ENCODE peak calls at places on chromosomes 7 and 10, in four cellular contexts. One of them, this sample, is unnamed.

GRCh38 chr7:130920122-130920521 is 186.1 kb upstream of the KLF14 start:
- DNase-seq in PC-3: no peak
- DNase-seq in heart right ventricle: no peak
- DNase-seq in HL-60: no peak
- DNase-seq in this sample: no peak

GRCh38 chr7:78175330-78175729 is 376.8 kb downstream of the PHTF2 start:
- DNase-seq in PC-3: no peak
- DNase-seq in heart right ventricle: no peak
- DNase-seq in HL-60: no peak
- DNase-seq in this sample: no peak

GRCh38 chr10:58180633-58181032 is 87.1 kb downstream of the IPMK start:
- DNase-seq in PC-3: peak; percentile 28
- DNase-seq in heart right ventricle: no peak
- DNase-seq in HL-60: no peak
- DNase-seq in this sample: peak; percentile 69

GRCh38 chr7:138941545-138941944 is 39.6 kb downstream of the KIAA1549 start:
- DNase-seq in PC-3: no peak
- DNase-seq in heart right ventricle: no peak
- DNase-seq in HL-60: no peak
- DNase-seq in this sample: no peak

GRCh38 chr10:90887555-90887954 is 15.8 kb downstream of the RPP30 start:
- DNase-seq in PC-3: peak; percentile 78
- DNase-seq in heart right ventricle: no peak
- DNase-seq in HL-60: no peak
- DNase-seq in this sample: peak; percentile 2

GRCh38 chr10:72691470-72692056 is 380 bp upstream of the MCU start:
- DNase-seq in PC-3: no peak
- DNase-seq in heart right ventricle: no peak
- DNase-seq in HL-60: peak; percentile 98
- DNase-seq in this sample: peak; percentile 88

GRCh38 chr7:150941983-150942590 is 36.0 kb downstream of the KCNH2 start:
- DNase-seq in PC-3: peak; percentile 4
- DNase-seq in heart right ventricle: peak; percentile 66
- DNase-seq in HL-60: peak; percentile 71
- DNase-seq in this sample: peak; percentile 58

GRCh38 chr7:105617280-105618015 is 36.2 kb upstream of the EFCAB10 start:
- DNase-seq in PC-3: no peak
- DNase-seq in heart right ventricle: no peak
- DNase-seq in HL-60: no peak
- DNase-seq in this sample: no peak

GRCh38 chr10:48745662-48746245 is 61.1 kb downstream of the WDFY4 start:
- DNase-seq in PC-3: no peak
- DNase-seq in heart right ventricle: no peak
- DNase-seq in HL-60: no peak
- DNase-seq in this sample: no peak

GRCh38 chr7:133582766-133583523 is 330.1 kb downstream of the EXOC4 start:
- DNase-seq in PC-3: no peak
- DNase-seq in heart right ventricle: no peak
- DNase-seq in HL-60: no peak
- DNase-seq in this sample: no peak

GRCh38 chr10:84469470-84469869 is 141.1 kb downstream of the CCSER2 start:
- DNase-seq in PC-3: no peak
- DNase-seq in heart right ventricle: no peak
- DNase-seq in HL-60: no peak
- DNase-seq in this sample: peak; percentile 12

GRCh38 chr10:95242581-95243317 is 48.1 kb downstream of the PDLIM1 start:
- DNase-seq in PC-3: peak; percentile 73
- DNase-seq in heart right ventricle: no peak
- DNase-seq in HL-60: peak; percentile 13
- DNase-seq in this sample: peak; percentile 44

GRCh38 chr7:7208524-7208923 is 26.2 kb downstream of the C1GALT1 start:
- DNase-seq in PC-3: no peak
- DNase-seq in heart right ventricle: no peak
- DNase-seq in HL-60: no peak
- DNase-seq in this sample: no peak

GRCh38 chr7:152097330-152097729 is 71.9 kb downstream of the GALNT11 start:
- DNase-seq in PC-3: no peak
- DNase-seq in heart right ventricle: no peak
- DNase-seq in HL-60: no peak
- DNase-seq in this sample: no peak

GRCh38 chr7:51198654-51199053 is 118.0 kb downstream of the COBL start:
- DNase-seq in PC-3: no peak
- DNase-seq in heart right ventricle: no peak
- DNase-seq in HL-60: peak; percentile 6
- DNase-seq in this sample: no peak

GRCh38 chr7:50970092-50970491 is 187.4 kb upstream of the GRB10 start:
- DNase-seq in PC-3: no peak
- DNase-seq in heart right ventricle: no peak
- DNase-seq in HL-60: no peak
- DNase-seq in this sample: peak; percentile 10

GRCh38 chr7:151657173-151657572 is 137.5 kb upstream of the RHEB start:
- DNase-seq in PC-3: peak; percentile 43
- DNase-seq in heart right ventricle: peak; percentile 30
- DNase-seq in HL-60: no peak
- DNase-seq in this sample: no peak

GRCh38 chr10:21993360-21994001 is 10.0 kb downstream of the DNAJC1 start:
- DNase-seq in PC-3: peak; percentile 61
- DNase-seq in heart right ventricle: no peak
- DNase-seq in HL-60: no peak
- DNase-seq in this sample: no peak

GRCh38 chr7:152492952-152493351 is 57.1 kb upstream of the KMT2C start:
- DNase-seq in PC-3: no peak
- DNase-seq in heart right ventricle: no peak
- DNase-seq in HL-60: no peak
- DNase-seq in this sample: no peak

GRCh38 chr7:22108151-22108845 is 162.6 kb upstream of the CDCA7L start:
- DNase-seq in PC-3: no peak
- DNase-seq in heart right ventricle: no peak
- DNase-seq in HL-60: no peak
- DNase-seq in this sample: no peak

GRCh38 chr7:18004372-18004771 is 23.3 kb downstream of the PRPS1L1 start:
- DNase-seq in PC-3: no peak
- DNase-seq in heart right ventricle: no peak
- DNase-seq in HL-60: no peak
- DNase-seq in this sample: no peak

GRCh38 chr10:113029055-113029440 is 79.0 kb downstream of the TCF7L2 start:
- DNase-seq in PC-3: no peak
- DNase-seq in heart right ventricle: no peak
- DNase-seq in HL-60: no peak
- DNase-seq in this sample: no peak

GRCh38 chr7:101823596-101823995 is 6.2 kb downstream of the CUX1 start:
- DNase-seq in PC-3: no peak
- DNase-seq in heart right ventricle: no peak
- DNase-seq in HL-60: no peak
- DNase-seq in this sample: peak; percentile 65

GRCh38 chr7:65975814-65976445 is 6.1 kb downstream of the GUSB start:
- DNase-seq in PC-3: no peak
- DNase-seq in heart right ventricle: no peak
- DNase-seq in HL-60: no peak
- DNase-seq in this sample: no peak

GRCh38 chr10:90871279-90871760 is 454 bp upstream of the RPP30 start:
- DNase-seq in PC-3: no peak
- DNase-seq in heart right ventricle: peak; percentile 42
- DNase-seq in HL-60: peak; percentile 58
- DNase-seq in this sample: peak; percentile 73

GRCh38 chr10:35640474-35640873 is 1.6 kb downstream of the FZD8 start:
- DNase-seq in PC-3: peak; percentile 94
- DNase-seq in heart right ventricle: peak; percentile 50
- DNase-seq in HL-60: peak; percentile 31
- DNase-seq in this sample: peak; percentile 31

GRCh38 chr7:11427686-11428273 is 404.2 kb downstream of the THSD7A start:
- DNase-seq in PC-3: peak; percentile 74
- DNase-seq in heart right ventricle: peak; percentile 29
- DNase-seq in HL-60: peak; percentile 17
- DNase-seq in this sample: peak; percentile 69

GRCh38 chr10:42878134-42878820 is 95.7 kb downstream of the BMS1 start:
- DNase-seq in PC-3: no peak
- DNase-seq in heart right ventricle: no peak
- DNase-seq in HL-60: no peak
- DNase-seq in this sample: no peak

DNA sequence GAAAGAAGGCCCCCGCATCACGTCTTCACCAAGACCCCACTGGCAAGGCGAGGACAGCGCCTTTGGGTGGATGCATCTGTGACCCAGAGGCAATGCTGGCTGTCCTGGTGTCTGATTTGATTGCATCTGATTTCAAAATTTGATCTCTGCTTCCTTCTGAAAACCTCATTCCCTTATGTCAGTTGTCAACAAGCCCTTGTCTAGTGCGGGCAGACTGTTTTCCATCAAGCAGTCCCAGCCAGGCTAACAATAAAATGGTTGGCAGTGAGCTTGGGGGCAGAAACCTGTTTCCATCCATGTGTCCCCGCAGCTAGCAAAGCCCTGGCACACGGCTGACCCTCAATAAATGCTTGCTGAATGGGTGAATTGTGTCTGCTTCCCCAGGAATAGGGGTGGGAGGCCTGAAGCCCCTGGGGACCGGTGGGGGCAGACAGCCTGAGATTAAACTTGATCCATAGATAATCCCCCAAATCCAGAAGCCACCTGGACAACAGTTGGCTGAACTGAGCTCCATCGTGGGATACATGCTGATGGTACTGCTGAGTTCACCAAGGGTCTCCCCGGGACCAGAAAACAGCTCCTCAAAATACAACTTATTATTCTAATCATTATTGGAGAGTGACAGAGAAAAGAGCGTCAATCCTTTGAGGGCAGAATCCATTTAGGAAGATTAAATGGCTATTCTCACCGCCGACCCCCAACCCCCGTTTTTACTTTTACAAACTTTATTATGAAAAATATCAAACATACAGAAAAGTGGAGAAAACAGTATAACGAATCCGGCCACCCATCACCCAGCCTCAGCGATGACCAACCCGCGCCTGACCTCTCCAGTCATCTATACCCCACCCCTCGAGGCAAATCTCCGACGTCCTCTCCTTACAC is 912 bp upstream of the DUSP5 start:
- DNase-seq in PC-3: peak; percentile 47
- DNase-seq in heart right ventricle: no peak
- DNase-seq in HL-60: no peak
- DNase-seq in this sample: no peak
- H3K27me3 ChIP-seq in PC-3: no peaks in the 10 kb centered on the region
- H3K27me3 ChIP-seq in heart right ventricle: no peaks in the 10 kb centered on the region
- H3K27me3 ChIP-seq in HL-60: no peaks in the 10 kb centered on the region
- H3K27me3 ChIP-seq in this sample: no peaks in the 10 kb centered on the region

DNA sequence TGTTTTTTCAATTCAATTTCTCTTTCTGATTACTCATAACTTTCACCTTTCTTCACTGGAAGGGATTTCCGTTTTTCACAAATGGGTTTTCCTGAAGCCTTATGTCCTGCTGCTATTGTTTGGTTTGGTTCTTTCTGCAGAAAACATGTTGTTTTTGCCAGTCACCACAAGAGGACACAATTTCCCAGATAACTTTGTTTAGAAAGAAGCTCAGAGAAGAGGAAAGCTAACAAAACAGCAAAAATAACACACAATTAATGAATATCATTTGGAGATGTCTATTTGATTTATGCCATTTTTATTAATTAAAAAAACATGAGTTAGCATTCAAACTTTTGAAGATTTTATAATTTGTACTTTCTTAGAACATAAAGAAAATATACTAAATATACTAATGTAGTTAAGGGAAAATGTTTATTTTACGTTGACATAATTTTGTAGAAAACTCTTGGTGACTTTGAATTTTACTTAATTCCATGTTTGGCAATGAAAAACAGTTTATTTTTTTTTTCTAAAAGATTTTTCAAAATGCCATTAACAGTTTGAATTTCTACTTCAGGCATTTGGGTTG is 4.7 kb upstream of the TWIST1 start:
- DNase-seq in PC-3: peak; percentile 74
- DNase-seq in heart right ventricle: no peak
- DNase-seq in HL-60: no peak
- DNase-seq in this sample: peak; percentile 46
- TF ChIP-seq CTCF in PC-3: peak; percentile 86
- TF ChIP-seq CTCF in heart right ventricle: peak; percentile 49
- TF ChIP-seq CTCF in HL-60: peak; percentile 38
- TF ChIP-seq CTCF in this sample: peak; percentile 62

GRCh38 chr10:117134084-117135025 is 3.7 kb downstream of the VAX1 start:
- DNase-seq in PC-3: no peak
- DNase-seq in heart right ventricle: no peak
- DNase-seq in HL-60: no peak
- DNase-seq in this sample: peak; percentile 13
- H3K27me3 ChIP-seq in PC-3: peaks cover 15% of the 10 kb centered on the region
- H3K27me3 ChIP-seq in heart right ventricle: peaks cover 96% of the 10 kb centered on the region
- H3K27me3 ChIP-seq in HL-60: peaks cover 90% of the 10 kb centered on the region
- H3K27me3 ChIP-seq in this sample: peaks cover 55% of the 10 kb centered on the region

GRCh38 chr7:31371621-31372020 is 31.1 kb upstream of the NEUROD6 start:
- DNase-seq in PC-3: no peak
- DNase-seq in heart right ventricle: no peak
- DNase-seq in HL-60: no peak
- DNase-seq in this sample: no peak

GRCh38 chr7:31372538-31372937 is 32.0 kb upstream of the NEUROD6 start:
- DNase-seq in PC-3: no peak
- DNase-seq in heart right ventricle: no peak
- DNase-seq in HL-60: no peak
- DNase-seq in this sample: no peak

GRCh38 chr7:31368620-31369019 is 28.1 kb upstream of the NEUROD6 start:
- DNase-seq in PC-3: no peak
- DNase-seq in heart right ventricle: no peak
- DNase-seq in HL-60: no peak
- DNase-seq in this sample: no peak

GRCh38 chr7:31370610-31371009 is 30.1 kb upstream of the NEUROD6 start:
- DNase-seq in PC-3: no peak
- DNase-seq in heart right ventricle: no peak
- DNase-seq in HL-60: no peak
- DNase-seq in this sample: no peak

DNA sequence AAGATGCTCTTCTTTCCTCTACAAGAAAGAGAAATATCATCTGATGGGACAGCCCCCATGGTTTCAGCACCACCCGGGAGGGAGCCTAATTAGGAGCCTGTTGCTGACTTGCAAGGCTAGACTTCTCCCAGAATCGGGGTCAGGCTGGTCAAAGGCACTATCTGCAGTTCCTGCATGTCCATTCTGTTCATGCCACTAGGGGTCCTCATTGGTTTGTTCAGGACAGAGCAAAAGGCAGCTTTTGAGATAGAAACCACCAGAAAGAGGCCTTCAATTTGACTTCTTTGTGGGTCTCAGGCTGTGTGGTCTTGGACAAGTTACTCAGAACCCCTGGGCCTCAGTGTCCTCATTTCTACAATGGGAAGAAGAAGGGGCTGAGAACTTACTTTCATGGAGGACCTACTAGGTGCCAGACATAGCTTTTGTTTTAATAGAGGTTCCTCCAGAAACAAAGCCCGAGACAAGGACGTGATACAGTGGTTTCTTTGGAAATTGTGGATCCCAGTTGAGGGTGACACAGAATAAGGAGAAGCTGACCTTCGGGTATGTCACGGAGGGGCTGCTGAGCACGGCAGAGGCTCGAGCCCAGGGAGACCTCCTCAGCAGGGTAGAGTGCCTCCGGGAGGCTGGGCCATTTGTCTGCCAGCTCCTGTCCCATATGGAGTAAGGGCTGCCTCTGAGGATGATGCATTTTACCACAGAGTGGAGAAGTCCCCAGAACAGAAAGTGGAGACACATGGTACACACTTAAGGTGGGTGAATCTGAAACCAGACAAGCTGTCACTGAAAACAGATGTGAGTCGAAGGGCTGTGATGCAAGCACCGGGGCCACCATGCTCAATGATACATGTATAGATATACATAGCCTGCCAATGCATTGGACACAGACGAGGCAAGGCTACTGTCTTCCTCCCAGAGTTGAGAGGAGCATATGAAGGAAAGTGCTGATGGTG is 33.1 kb upstream of the NEUROD6 start:
- DNase-seq in PC-3: peak; percentile 76
- DNase-seq in heart right ventricle: peak; percentile 16
- DNase-seq in HL-60: peak; percentile 39
- DNase-seq in this sample: peak; percentile 62
- TF ChIP-seq CTCF in PC-3: peak; percentile 86
- TF ChIP-seq CTCF in heart right ventricle: peak; percentile 51
- TF ChIP-seq CTCF in HL-60: peak; percentile 72
- TF ChIP-seq CTCF in this sample: peak; percentile 87

This sample was measured in bronchial epithelial cell.